ENCODE peak calls at places on chromosomes 16 and 17, in seven cellular contexts. U is stimulated activated CD8-positive, alpha-beta memory T cell treated with anti-CD3 and anti-CD28 coated beads, Interleukin-15, amount 100 ng/mL, for 24 hours; X is uterus; K is nephron progenitor cell; L is cardiac muscle cell; Z is NCI-H345; E is NCI-H1105. N is an unnamed sample.

GRCh38 chr17:80647746-80648145 is 103.1 kb downstream of the RPTOR start:
- DNase-seq in U (no peak), L (peak), K (no peak), Z (no peak), X (no peak), E (no peak), N (no peak)

GRCh38 chr17:44385287-44386181 is 3.9 kb downstream of the ITGA2B start:
- DNase-seq in E (peak), X (peak), Z (peak), K (peak), U (peak), L (peak), N (peak)

GRCh38 chr16:4309833-4310266 is 6.0 kb upstream of the GLIS2 start:
- DNase-seq in E (no peak), Z (peak), K (peak), L (peak), U (no peak), X (no peak), N (peak)

GRCh38 chr16:20944861-20945390 is 44.4 kb downstream of the LYRM1 start:
- DNase-seq in X (no peak), Z (no peak), E (no peak), U (no peak), K (no peak), L (peak), N (no peak)

GRCh38 chr16:50611995-50612848 is 64.0 kb downstream of the NKD1 start:
- DNase-seq in U (no peak), K (no peak), Z (no peak), L (no peak), E (no peak), X (no peak), N (no peak)

GRCh38 chr17:58531661-58532554 is 17.5 kb upstream of the MTMR4 start:
- DNase-seq in L (peak), E (peak), Z (peak), K (peak), U (peak), X (peak), N (peak)

GRCh38 chr16:57727610-57728009 is 8.0 kb upstream of the KATNB1 start:
- DNase-seq in L (no peak), K (no peak), Z (no peak), X (no peak), U (no peak), E (no peak), N (peak)

GRCh38 chr17:60602385-60602742 is 2.4 kb downstream of the PPM1D start:
- DNase-seq in Z (no peak), L (peak), X (no peak), K (peak), E (no peak), U (no peak), N (no peak)

GRCh38 chr17:38619937-38620550 is 14.3 kb upstream of the SRCIN1 start:
- DNase-seq in K (no peak), Z (no peak), X (no peak), E (no peak), L (no peak), U (no peak), N (no peak)

GRCh38 chr16:3113765-3114479 is 1.5 kb downstream of the ZNF205 start:
- DNase-seq in X (no peak), U (no peak), E (no peak), L (no peak), K (no peak), Z (no peak), N (peak)

GRCh38 chr17:79272666-79273219 is 198.1 kb downstream of the ENGASE start:
- DNase-seq in K (no peak), U (no peak), X (no peak), E (peak), Z (peak), L (no peak), N (peak)

GRCh38 chr17:75983501-75984181 is 4.6 kb downstream of the TEN1 start:
- DNase-seq in X (no peak), U (no peak), Z (no peak), L (peak), K (no peak), E (no peak), N (no peak)

GRCh38 chr17:79777166-79777843 is 643 bp upstream of the CBX2 start:
- DNase-seq in X (peak), K (peak), U (no peak), L (peak), E (peak), Z (no peak), N (peak)